ENCODE peak calls at places on chromosomes 6 and 20, in seven cellular contexts. One of them, this sample, is unnamed.

GRCh38 chr20:48531505-48531904 is 296.3 kb downstream of the PREX1 start:
- DNase-seq in coronary artery: no peak
- DNase-seq in cardiac fibroblast: no peak
- DNase-seq in adrenal gland: no peak
- DNase-seq in spleen: no peak
- DNase-seq in mucosa of descending colon: no peak
- DNase-seq in endodermal cell: no peak
- DNase-seq in this sample: no peak

GRCh38 chr6:16157909-16158308 is 29.0 kb downstream of the MYLIP start:
- DNase-seq in cardiac fibroblast: no peak
- DNase-seq in endodermal cell: no peak
- DNase-seq in adrenal gland: no peak
- DNase-seq in coronary artery: no peak
- DNase-seq in spleen: no peak
- DNase-seq in mucosa of descending colon: no peak
- DNase-seq in this sample: no peak

GRCh38 chr6:114108119-114109002 is 137.4 kb upstream of the HDAC2 start:
- DNase-seq in coronary artery: no peak
- DNase-seq in adrenal gland: peak; percentile 84
- DNase-seq in spleen: no peak
- DNase-seq in mucosa of descending colon: no peak
- DNase-seq in cardiac fibroblast: peak; percentile 79
- DNase-seq in endodermal cell: peak; percentile 94
- DNase-seq in this sample: peak; percentile 75

GRCh38 chr6:79686698-79687309 is 55.7 kb downstream of the SH3BGRL2 start:
- DNase-seq in spleen: no peak
- DNase-seq in mucosa of descending colon: no peak
- DNase-seq in adrenal gland: no peak
- DNase-seq in cardiac fibroblast: no peak
- DNase-seq in coronary artery: no peak
- DNase-seq in endodermal cell: no peak
- DNase-seq in this sample: no peak

GRCh38 chr20:62766716-62767115 is 29.6 kb upstream of the MRGBP start:
- DNase-seq in mucosa of descending colon: peak; percentile 49
- DNase-seq in coronary artery: no peak
- DNase-seq in cardiac fibroblast: no peak
- DNase-seq in endodermal cell: no peak
- DNase-seq in spleen: peak; percentile 53
- DNase-seq in adrenal gland: no peak
- DNase-seq in this sample: peak; percentile 57

GRCh38 chr6:132220800-132221199 is 180.5 kb downstream of the MOXD1 start:
- DNase-seq in coronary artery: no peak
- DNase-seq in mucosa of descending colon: no peak
- DNase-seq in spleen: no peak
- DNase-seq in endodermal cell: no peak
- DNase-seq in cardiac fibroblast: no peak
- DNase-seq in adrenal gland: no peak
- DNase-seq in this sample: no peak

GRCh38 chr6:6751615-6752014 is 163.1 kb downstream of the LY86 start:
- DNase-seq in endodermal cell: no peak
- DNase-seq in cardiac fibroblast: no peak
- DNase-seq in adrenal gland: no peak
- DNase-seq in spleen: no peak
- DNase-seq in coronary artery: no peak
- DNase-seq in mucosa of descending colon: peak; percentile 87
- DNase-seq in this sample: no peak

GRCh38 chr6:33206864-33207568 is 1.3 kb upstream of the RING1 start:
- DNase-seq in coronary artery: no peak
- DNase-seq in mucosa of descending colon: peak; percentile 63
- DNase-seq in cardiac fibroblast: no peak
- DNase-seq in endodermal cell: peak; percentile 67
- DNase-seq in adrenal gland: peak; percentile 79
- DNase-seq in spleen: peak; percentile 76
- DNase-seq in this sample: peak; percentile 83

GRCh38 chr6:110368268-110368667 is 10.1 kb upstream of the METTL24 start:
- DNase-seq in coronary artery: no peak
- DNase-seq in cardiac fibroblast: no peak
- DNase-seq in spleen: no peak
- DNase-seq in mucosa of descending colon: no peak
- DNase-seq in endodermal cell: no peak
- DNase-seq in adrenal gland: no peak
- DNase-seq in this sample: no peak

GRCh38 chr6:25934735-25935313 is 4.3 kb upstream of the SLC17A2 start:
- DNase-seq in endodermal cell: no peak
- DNase-seq in mucosa of descending colon: no peak
- DNase-seq in adrenal gland: no peak
- DNase-seq in cardiac fibroblast: no peak
- DNase-seq in coronary artery: no peak
- DNase-seq in spleen: no peak
- DNase-seq in this sample: no peak

GRCh38 chr6:36755435-36756348 is 58.1 kb downstream of the RAB44 start:
- DNase-seq in mucosa of descending colon: no peak
- DNase-seq in cardiac fibroblast: peak; percentile 33
- DNase-seq in endodermal cell: no peak
- DNase-seq in spleen: no peak
- DNase-seq in coronary artery: no peak
- DNase-seq in adrenal gland: peak; percentile 75
- DNase-seq in this sample: peak; percentile 89

GRCh38 chr20:36116813-36117441 is 37.6 kb upstream of the EPB41L1 start:
- DNase-seq in endodermal cell: no peak
- DNase-seq in cardiac fibroblast: peak; percentile 78
- DNase-seq in spleen: no peak
- DNase-seq in mucosa of descending colon: no peak
- DNase-seq in coronary artery: no peak
- DNase-seq in adrenal gland: no peak
- DNase-seq in this sample: peak; percentile 30

GRCh38 chr6:72825265-72825918 is 203.5 kb downstream of the KCNQ5 start:
- DNase-seq in mucosa of descending colon: no peak
- DNase-seq in coronary artery: no peak
- DNase-seq in adrenal gland: no peak
- DNase-seq in cardiac fibroblast: peak; percentile 66
- DNase-seq in endodermal cell: no peak
- DNase-seq in spleen: no peak
- DNase-seq in this sample: peak; percentile 61

GRCh38 chr20:14142964-14143627 is 147.8 kb downstream of the MACROD2 start:
- DNase-seq in adrenal gland: no peak
- DNase-seq in cardiac fibroblast: peak; percentile 68
- DNase-seq in endodermal cell: no peak
- DNase-seq in mucosa of descending colon: no peak
- DNase-seq in spleen: no peak
- DNase-seq in coronary artery: no peak
- DNase-seq in this sample: peak; percentile 34

GRCh38 chr20:10132391-10132790 is 86.2 kb upstream of the SNAP25 start:
- DNase-seq in cardiac fibroblast: no peak
- DNase-seq in mucosa of descending colon: no peak
- DNase-seq in coronary artery: no peak
- DNase-seq in spleen: no peak
- DNase-seq in endodermal cell: no peak
- DNase-seq in adrenal gland: no peak
- DNase-seq in this sample: no peak

GRCh38 chr6:169427856-169428255 is 174.2 kb upstream of the THBS2 start:
- DNase-seq in cardiac fibroblast: peak; percentile 74
- DNase-seq in mucosa of descending colon: no peak
- DNase-seq in endodermal cell: no peak
- DNase-seq in spleen: no peak
- DNase-seq in adrenal gland: peak; percentile 74
- DNase-seq in coronary artery: no peak
- DNase-seq in this sample: peak; percentile 11

GRCh38 chr20:2752631-2753455 is 47.6 kb downstream of the CPXM1 start:
- DNase-seq in mucosa of descending colon: no peak
- DNase-seq in coronary artery: no peak
- DNase-seq in endodermal cell: peak; percentile 91
- DNase-seq in spleen: peak; percentile 83
- DNase-seq in adrenal gland: no peak
- DNase-seq in cardiac fibroblast: peak; percentile 57
- DNase-seq in this sample: peak; percentile 43
- TF ChIP-seq CTCF in mucosa of descending colon: peak; percentile 31
- TF ChIP-seq CTCF in coronary artery: no peak
- TF ChIP-seq CTCF in endodermal cell: peak; percentile 91
- TF ChIP-seq CTCF in spleen: peak; percentile 48
- TF ChIP-seq CTCF in adrenal gland: peak; percentile 48
- TF ChIP-seq CTCF in cardiac fibroblast: peak; percentile 83
- TF ChIP-seq CTCF in this sample: peak; percentile 60

GRCh38 chr6:156848533-156848932 is 71.4 kb downstream of the ARID1B start:
- DNase-seq in adrenal gland: no peak
- DNase-seq in endodermal cell: no peak
- DNase-seq in cardiac fibroblast: peak; percentile 74
- DNase-seq in mucosa of descending colon: no peak
- DNase-seq in spleen: no peak
- DNase-seq in coronary artery: no peak
- DNase-seq in this sample: no peak
- H3K4me3 ChIP-seq in adrenal gland: no peak overlapping the region
- H3K4me3 ChIP-seq in endodermal cell: no peak overlapping the region
- H3K4me3 ChIP-seq in cardiac fibroblast: no peak overlapping the region
- H3K4me3 ChIP-seq in mucosa of descending colon: no peak overlapping the region
- H3K4me3 ChIP-seq in spleen: no peak overlapping the region
- H3K4me3 ChIP-seq in coronary artery: peak overlapping the region; percentile 49
- H3K4me3 ChIP-seq in this sample: no peak overlapping the region

DNA sequence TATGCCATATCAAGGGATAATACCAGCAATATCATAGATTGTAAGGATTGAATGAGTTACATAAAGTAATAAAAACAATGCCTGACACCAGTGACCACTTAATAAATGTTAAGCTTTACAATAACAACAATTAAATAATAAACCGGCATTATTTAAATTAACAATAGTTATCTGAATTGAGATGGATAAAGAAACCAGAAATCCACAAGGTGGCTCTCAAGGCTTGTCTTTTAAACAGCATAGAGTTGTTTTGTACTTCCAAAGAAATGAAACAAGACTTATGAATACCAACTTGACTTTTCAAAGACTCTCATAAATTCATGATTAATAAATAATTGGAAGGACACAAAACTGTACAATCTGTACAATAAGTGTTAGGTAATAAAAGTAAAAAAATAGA is 203.1 kb downstream of the ASCC3 start:
- DNase-seq in coronary artery: no peak
- DNase-seq in mucosa of descending colon: no peak
- DNase-seq in endodermal cell: no peak
- DNase-seq in adrenal gland: no peak
- DNase-seq in spleen: no peak
- DNase-seq in cardiac fibroblast: peak; percentile 54
- DNase-seq in this sample: no peak
- TF ChIP-seq CTCF in coronary artery: no peak
- TF ChIP-seq CTCF in mucosa of descending colon: no peak
- TF ChIP-seq CTCF in endodermal cell: peak; percentile 30
- TF ChIP-seq CTCF in adrenal gland: peak; percentile 18
- TF ChIP-seq CTCF in spleen: no peak
- TF ChIP-seq CTCF in cardiac fibroblast: no peak
- TF ChIP-seq CTCF in this sample: no peak

GRCh38 chr6:8335371-8335770 is 100.0 kb downstream of the SLC35B3 start:
- DNase-seq in cardiac fibroblast: no peak
- DNase-seq in mucosa of descending colon: no peak
- DNase-seq in coronary artery: no peak
- DNase-seq in adrenal gland: no peak
- DNase-seq in spleen: no peak
- DNase-seq in endodermal cell: no peak
- DNase-seq in this sample: no peak

GRCh38 chr6:8334113-8334512 is 101.2 kb downstream of the SLC35B3 start:
- DNase-seq in adrenal gland: no peak
- DNase-seq in spleen: no peak
- DNase-seq in cardiac fibroblast: no peak
- DNase-seq in coronary artery: no peak
- DNase-seq in endodermal cell: no peak
- DNase-seq in mucosa of descending colon: no peak
- DNase-seq in this sample: peak; percentile 73

GRCh38 chr6:8336406-8336805 is 98.9 kb downstream of the SLC35B3 start:
- DNase-seq in adrenal gland: no peak
- DNase-seq in cardiac fibroblast: no peak
- DNase-seq in coronary artery: no peak
- DNase-seq in spleen: no peak
- DNase-seq in mucosa of descending colon: no peak
- DNase-seq in endodermal cell: no peak
- DNase-seq in this sample: no peak

GRCh38 chr6:8335896-8336295 is 99.4 kb downstream of the SLC35B3 start:
- DNase-seq in mucosa of descending colon: no peak
- DNase-seq in endodermal cell: no peak
- DNase-seq in adrenal gland: no peak
- DNase-seq in spleen: no peak
- DNase-seq in cardiac fibroblast: no peak
- DNase-seq in coronary artery: no peak
- DNase-seq in this sample: peak; percentile 8

DNA sequence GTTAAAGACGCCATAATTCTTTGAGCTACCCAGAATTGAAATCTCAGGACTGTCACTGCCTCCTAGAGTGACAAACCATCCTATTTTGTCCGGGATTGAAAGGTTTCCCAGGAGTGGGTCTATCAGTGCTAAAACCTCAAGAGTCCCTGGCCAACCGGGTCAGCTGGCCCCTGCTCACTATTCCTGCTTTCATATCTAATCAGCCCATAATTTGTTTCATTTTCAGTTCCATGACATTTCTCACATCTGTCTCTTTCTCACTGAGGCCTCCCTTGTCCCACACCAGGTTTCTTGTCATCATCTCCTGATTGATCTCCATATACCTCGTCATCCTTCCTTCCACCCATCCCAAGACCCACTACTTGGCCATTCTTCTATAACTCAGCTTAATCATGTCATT is 98.2 kb downstream of the SLC35B3 start:
- DNase-seq in spleen: no peak
- DNase-seq in endodermal cell: no peak
- DNase-seq in mucosa of descending colon: no peak
- DNase-seq in coronary artery: no peak
- DNase-seq in cardiac fibroblast: no peak
- DNase-seq in adrenal gland: no peak
- DNase-seq in this sample: no peak
- H3K4me3 ChIP-seq in spleen: no peak overlapping the region
- H3K4me3 ChIP-seq in endodermal cell: no peak overlapping the region
- H3K4me3 ChIP-seq in mucosa of descending colon: no peak overlapping the region
- H3K4me3 ChIP-seq in coronary artery: no peak overlapping the region
- H3K4me3 ChIP-seq in cardiac fibroblast: no peak overlapping the region
- H3K4me3 ChIP-seq in adrenal gland: no peak overlapping the region
- H3K4me3 ChIP-seq in this sample: no peak overlapping the region

GRCh38 chr6:117711369-117711768 is 36.1 kb downstream of the NUS1 start:
- DNase-seq in spleen: no peak
- DNase-seq in coronary artery: no peak
- DNase-seq in mucosa of descending colon: no peak
- DNase-seq in cardiac fibroblast: no peak
- DNase-seq in adrenal gland: no peak
- DNase-seq in endodermal cell: no peak
- DNase-seq in this sample: peak; percentile 27
- TF ChIP-seq CTCF in spleen: no peak
- TF ChIP-seq CTCF in coronary artery: no peak
- TF ChIP-seq CTCF in mucosa of descending colon: no peak
- TF ChIP-seq CTCF in cardiac fibroblast: no peak
- TF ChIP-seq CTCF in adrenal gland: no peak
- TF ChIP-seq CTCF in endodermal cell: peak; percentile 47
- TF ChIP-seq CTCF in this sample: no peak

This sample was measured in epithelial cell of esophagus.